ENCODE peak calls at places on chromosome 14, in four cellular contexts. One of them, this sample, is unnamed.

GRCh38 chr14:61517861-61518802 is 177.2 kb upstream of the HIF1A start:
- DNase-seq in central memory CD4-positive, alpha-beta T cell: no peak
- DNase-seq in progenitor cell of endocrine pancreas: no peak
- DNase-seq in activated CD4-positive, alpha-beta T cell treated with anti-CD3 and anti-CD28 coated beads, Interleukin-2, amount 10 ng/mL, durations not matched to agents 7 days and 5 days: no peak
- DNase-seq in this sample: no peak

GRCh38 chr14:91058017-91058675 is 2.3 kb downstream of the RPS6KA5 start:
- DNase-seq in central memory CD4-positive, alpha-beta T cell: no peak
- DNase-seq in progenitor cell of endocrine pancreas: no peak
- DNase-seq in activated CD4-positive, alpha-beta T cell treated with anti-CD3 and anti-CD28 coated beads, Interleukin-2, amount 10 ng/mL, durations not matched to agents 7 days and 5 days: no peak
- DNase-seq in this sample: no peak

GRCh38 chr14:105299654-105300541 is 903 bp downstream of the BRF1 start:
- DNase-seq in central memory CD4-positive, alpha-beta T cell: peak
- DNase-seq in progenitor cell of endocrine pancreas: no peak
- DNase-seq in activated CD4-positive, alpha-beta T cell treated with anti-CD3 and anti-CD28 coated beads, Interleukin-2, amount 10 ng/mL, durations not matched to agents 7 days and 5 days: peak
- DNase-seq in this sample: no peak

GRCh38 chr14:93007225-93007997 is 84.5 kb downstream of the CHGA start:
- DNase-seq in central memory CD4-positive, alpha-beta T cell: no peak
- DNase-seq in progenitor cell of endocrine pancreas: no peak
- DNase-seq in activated CD4-positive, alpha-beta T cell treated with anti-CD3 and anti-CD28 coated beads, Interleukin-2, amount 10 ng/mL, durations not matched to agents 7 days and 5 days: no peak
- DNase-seq in this sample: no peak

GRCh38 chr14:65594153-65594881 is 181.8 kb downstream of the FUT8 start:
- DNase-seq in central memory CD4-positive, alpha-beta T cell: no peak
- DNase-seq in progenitor cell of endocrine pancreas: peak
- DNase-seq in activated CD4-positive, alpha-beta T cell treated with anti-CD3 and anti-CD28 coated beads, Interleukin-2, amount 10 ng/mL, durations not matched to agents 7 days and 5 days: no peak
- DNase-seq in this sample: no peak

GRCh38 chr14:68270342-68270741 is 450.8 kb downstream of the RAD51B start:
- DNase-seq in central memory CD4-positive, alpha-beta T cell: no peak
- DNase-seq in progenitor cell of endocrine pancreas: no peak
- DNase-seq in activated CD4-positive, alpha-beta T cell treated with anti-CD3 and anti-CD28 coated beads, Interleukin-2, amount 10 ng/mL, durations not matched to agents 7 days and 5 days: no peak
- DNase-seq in this sample: no peak

GRCh38 chr14:59187802-59188460 is 536 bp upstream of the DAAM1 start:
- DNase-seq in central memory CD4-positive, alpha-beta T cell: peak
- DNase-seq in progenitor cell of endocrine pancreas: no peak
- DNase-seq in activated CD4-positive, alpha-beta T cell treated with anti-CD3 and anti-CD28 coated beads, Interleukin-2, amount 10 ng/mL, durations not matched to agents 7 days and 5 days: peak
- DNase-seq in this sample: peak

GRCh38 chr14:35858521-35859209 is 32.5 kb downstream of the BRMS1L start:
- DNase-seq in central memory CD4-positive, alpha-beta T cell: no peak
- DNase-seq in progenitor cell of endocrine pancreas: no peak
- DNase-seq in activated CD4-positive, alpha-beta T cell treated with anti-CD3 and anti-CD28 coated beads, Interleukin-2, amount 10 ng/mL, durations not matched to agents 7 days and 5 days: no peak
- DNase-seq in this sample: no peak

GRCh38 chr14:105945891-105946290 is 419.5 kb downstream of the TMEM121 start:
- DNase-seq in central memory CD4-positive, alpha-beta T cell: no peak
- DNase-seq in progenitor cell of endocrine pancreas: no peak
- DNase-seq in activated CD4-positive, alpha-beta T cell treated with anti-CD3 and anti-CD28 coated beads, Interleukin-2, amount 10 ng/mL, durations not matched to agents 7 days and 5 days: peak
- DNase-seq in this sample: no peak

This sample was measured in stimulated activated CD4-positive, alpha-beta T cell treated with anti-CD3 and anti-CD28 coated beads, Interleukin-12 subunit alpha, Interleukin-12 subunit beta, amount 100 ng/mL, for 24 hours.